ENCODE peak calls at places on chromosome 14, in six cellular contexts. M is HFFc6, Z is thyroid gland, K is brain microvascular endothelial cell, S is stomach, Y is lower lobe of right lung. B is an unnamed sample.

GRCh38 chr14:104383931-104384775 is 195.4 kb upstream of the C14orf180 start:
- DNase-seq in M (no peak), Z (no peak), K (no peak), S (no peak), Y (no peak), B (no peak)

GRCh38 chr14:67773844-67774377 is 42.5 kb downstream of the ZFYVE26 start:
- DNase-seq in M (no peak), Z (no peak), K (no peak), S (no peak), Y (no peak), B (no peak)

GRCh38 chr14:74532246-74532645 is 38.7 kb downstream of the ISCA2 start:
- DNase-seq in M (no peak), Z (peak; percentile 46), K (no peak), S (no peak), Y (no peak), B (no peak)

GRCh38 chr14:65943150-65943549 is 530.6 kb downstream of the FUT8 start:
- DNase-seq in M (no peak), Z (no peak), K (no peak), S (no peak), Y (no peak), B (no peak)

GRCh38 chr14:59354666-59355065 is 110.5 kb downstream of the GPR135 start:
- DNase-seq in M (peak; percentile 45), Z (no peak), K (no peak), S (no peak), Y (no peak), B (no peak)

GRCh38 chr14:85241022-85241880 is 288.7 kb upstream of the FLRT2 start:
- DNase-seq in M (no peak), Z (peak; percentile 22), K (no peak), S (no peak), Y (no peak), B (no peak)

GRCh38 chr14:65334765-65335411 is 77.6 kb upstream of the FUT8 start:
- DNase-seq in M (no peak), Z (no peak), K (no peak), S (peak; percentile 42), Y (no peak), B (no peak)

GRCh38 chr14:90569606-90570462 is 173.0 kb downstream of the CALM1 start:
- DNase-seq in M (no peak), Z (no peak), K (no peak), S (no peak), Y (no peak), B (no peak)

GRCh38 chr14:69696633-69697557 is 70.0 kb upstream of the SRSF5 start:
- DNase-seq in M (no peak), Z (peak; percentile 35), K (no peak), S (no peak), Y (no peak), B (no peak)

GRCh38 chr14:53954551-53955233 is 1.9 kb downstream of the BMP4 start:
- DNase-seq in M (no peak), Z (peak; percentile 29), K (peak; percentile 10), S (no peak), Y (no peak), B (no peak)

GRCh38 chr14:63454863-63455622 is 88.1 kb downstream of the PPP2R5E start:
- DNase-seq in M (peak; percentile 18), Z (peak; percentile 36), K (peak; percentile 44), S (peak; percentile 30), Y (no peak), B (no peak)

GRCh38 chr14:29536886-29537511 is 390.6 kb downstream of the PRKD1 start:
- DNase-seq in M (peak; percentile 11), Z (no peak), K (peak; percentile 1), S (no peak), Y (no peak), B (no peak)

GRCh38 chr14:99155173-99155777 is 116.7 kb downstream of the BCL11B start:
- DNase-seq in M (no peak), Z (no peak), K (no peak), S (no peak), Y (no peak), B (no peak)

GRCh38 chr14:82720431-82720830 is 1186.8 kb upstream of the SEL1L start:
- DNase-seq in M (no peak), Z (no peak), K (no peak), S (no peak), Y (no peak), B (no peak)

GRCh38 chr14:89252887-89253532 is 164.0 kb downstream of the FOXN3 start:
- DNase-seq in M (no peak), Z (peak; percentile 42), K (no peak), S (no peak), Y (no peak), B (no peak)

GRCh38 chr14:48325486-48325885 is 650.1 kb upstream of the MDGA2 start:
- DNase-seq in M (no peak), Z (no peak), K (no peak), S (no peak), Y (no peak), B (no peak)

GRCh38 chr14:52950410-52950897 is 396 bp downstream of the FERMT2 start:
- DNase-seq in M (peak; percentile 27), Z (peak; percentile 70), K (peak; percentile 29), S (peak; percentile 35), Y (peak; percentile 56), B (no peak)

GRCh38 chr14:94632305-94632590 is 20.1 kb downstream of the SERPINA3 start:
- DNase-seq in M (no peak), Z (no peak), K (no peak), S (no peak), Y (no peak), B (no peak)

GRCh38 chr14:23385840-23386657 is 9.2 kb downstream of the CMTM5 start:
- DNase-seq in M (no peak), Z (no peak), K (no peak), S (no peak), Y (no peak), B (no peak)

GRCh38 chr14:95256011-95256775 is 63.5 kb downstream of the CLMN start:
- DNase-seq in M (no peak), Z (peak; percentile 84), K (no peak), S (no peak), Y (no peak), B (no peak)

GRCh38 chr14:87640553-87640952 is 352.4 kb downstream of the GALC start:
- DNase-seq in M (no peak), Z (no peak), K (no peak), S (no peak), Y (no peak), B (no peak)

GRCh38 chr14:60266021-60266937 is 17.3 kb downstream of the PPM1A start:
- DNase-seq in M (peak; percentile 11), Z (no peak), K (peak; percentile 30), S (no peak), Y (no peak), B (no peak)

GRCh38 chr14:23881292-23881691 is 72.3 kb upstream of the DHRS4 start:
- DNase-seq in M (no peak), Z (no peak), K (no peak), S (no peak), Y (no peak), B (no peak)

DNA sequence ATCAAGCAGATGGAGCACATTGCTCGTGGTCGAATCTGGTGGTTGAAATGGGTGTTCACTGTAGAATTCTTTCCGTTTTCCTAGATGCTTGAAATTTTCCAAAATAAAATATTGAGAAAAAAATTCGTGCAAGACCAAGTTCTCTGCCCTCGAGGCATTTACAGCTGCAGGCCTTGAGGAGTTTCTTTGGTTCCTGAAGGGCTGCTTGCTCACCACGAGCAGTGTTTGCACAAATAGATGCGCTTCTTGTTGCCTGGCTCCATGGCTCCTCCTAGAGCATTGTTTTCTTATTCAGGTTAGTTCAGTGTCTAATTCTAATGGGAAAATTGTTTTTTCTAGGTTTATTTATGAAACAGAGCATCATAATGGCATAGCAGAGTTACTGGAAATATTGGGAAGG is 74.5 kb upstream of the DYNC1H1 start:
- DNase-seq in M (peak; percentile 11), Z (no peak), K (no peak), S (no peak), Y (no peak), B (no peak)
- TF ChIP-seq CTCF in M (no peak), Z (no peak), K (peak; percentile 19), S (no peak), Y (no peak), B (no peak)

GRCh38 chr14:105853089-105853906 is 326.9 kb downstream of the TMEM121 start:
- DNase-seq in M (no peak), Z (no peak), K (no peak), S (no peak), Y (peak; percentile 42), B (no peak)

GRCh38 chr14:105849933-105850626 is 323.7 kb downstream of the TMEM121 start:
- DNase-seq in M (no peak), Z (no peak), K (no peak), S (no peak), Y (no peak), B (no peak)

GRCh38 chr14:105852378-105853088 is 326.1 kb downstream of the TMEM121 start:
- DNase-seq in M (no peak), Z (no peak), K (no peak), S (no peak), Y (peak; percentile 38), B (no peak)

GRCh38 chr14:105850853-105851581 is 324.6 kb downstream of the TMEM121 start:
- DNase-seq in M (no peak), Z (no peak), K (no peak), S (no peak), Y (no peak), B (no peak)

DNA sequence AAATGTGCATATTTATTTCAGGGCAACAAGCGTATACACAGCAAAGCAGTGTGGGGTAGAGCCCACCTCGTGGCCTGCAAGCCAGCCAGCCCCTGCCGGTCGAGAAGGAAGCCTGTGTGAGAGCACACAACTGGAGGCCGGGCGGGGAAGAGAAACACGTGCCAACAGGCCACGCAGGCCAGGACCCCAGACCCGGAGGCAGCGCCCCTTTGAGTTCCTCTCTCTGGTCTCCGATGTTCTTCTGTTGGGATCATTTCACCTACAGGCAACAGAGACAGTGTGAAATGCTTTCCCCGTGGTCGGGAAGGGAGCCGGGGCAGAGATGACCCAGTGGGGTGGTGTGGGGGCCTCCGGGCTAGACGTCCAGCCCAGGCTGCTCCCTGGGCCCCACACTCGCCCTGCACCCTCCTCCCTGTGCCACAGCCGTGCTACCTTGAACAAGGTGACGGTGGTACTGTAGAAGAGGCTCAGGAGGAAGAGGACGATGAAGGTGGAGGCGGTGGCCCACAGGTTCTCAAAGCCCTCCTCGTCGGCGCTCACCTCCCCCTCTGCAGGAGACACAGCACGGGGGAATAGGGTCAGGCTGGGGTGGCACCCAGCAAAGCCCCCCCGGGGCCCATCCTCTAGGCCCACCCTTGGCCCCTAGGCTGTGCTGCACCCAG is 325.5 kb downstream of the TMEM121 start:
- DNase-seq in M (no peak), Z (no peak), K (no peak), S (no peak), Y (peak; percentile 39), B (no peak)
- TF ChIP-seq CTCF in M (no peak), Z (no peak), K (no peak), S (no peak), Y (no peak), B (no peak)

GRCh38 chr14:93462479-93462878 is 31.7 kb downstream of the UNC79 start:
- DNase-seq in M (no peak), Z (no peak), K (no peak), S (no peak), Y (no peak), B (no peak)
- TF ChIP-seq CTCF in M (no peak), Z (no peak), K (no peak), S (no peak), Y (no peak), B (no peak)

DNA sequence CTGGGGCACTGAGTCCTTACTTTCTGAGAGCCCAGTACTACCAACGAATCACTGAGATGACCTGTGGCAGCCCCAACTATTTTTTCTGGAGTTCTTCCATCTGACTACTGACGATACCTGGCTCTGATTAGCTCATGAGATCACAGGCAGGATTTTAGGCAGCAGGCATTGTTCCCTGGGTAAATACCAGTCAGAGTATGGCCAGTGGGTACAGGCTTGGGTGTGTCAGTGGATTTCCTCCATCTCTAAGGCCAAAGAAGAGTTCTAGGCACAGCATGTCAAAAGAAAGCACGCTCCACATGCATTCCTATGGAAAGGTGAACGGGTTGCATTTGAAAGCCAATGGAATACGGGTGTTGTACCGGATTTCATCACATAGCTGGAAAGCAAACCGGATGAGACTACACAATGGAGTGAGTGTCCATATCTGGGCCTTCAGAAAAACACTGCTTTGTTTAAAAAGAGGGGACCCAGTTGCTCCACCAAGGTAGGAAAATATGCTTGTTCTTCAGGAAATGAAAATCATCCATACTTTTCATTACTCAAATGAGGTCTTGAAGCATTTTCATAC is 55.0 kb downstream of the PAX9 start:
- DNase-seq in M (no peak), Z (no peak), K (no peak), S (no peak), Y (no peak), B (no peak)
- TF ChIP-seq CTCF in M (no peak), Z (no peak), K (no peak), S (no peak), Y (no peak), B (no peak)